ENCODE peak calls at places on chromosome 11, in five cellular contexts. One of them, this sample, is unnamed.

GRCh38 chr11:31958086-31958735 is 132.7 kb upstream of the RCN1 start:
- DNase-seq in T-helper 17 cell: peak
- DNase-seq in A549: peak
- DNase-seq in Daoy: peak
- DNase-seq in stomach: peak
- DNase-seq in this sample: peak

GRCh38 chr11:58631378-58631777 is 8.9 kb downstream of the CNTF start:
- DNase-seq in T-helper 17 cell: no peak
- DNase-seq in stomach: no peak
- DNase-seq in Daoy: no peak
- DNase-seq in A549: no peak
- DNase-seq in this sample: no peak

GRCh38 chr11:2884424-2884815 is 1.2 kb downstream of the CDKN1C start:
- DNase-seq in Daoy: no peak
- DNase-seq in A549: no peak
- DNase-seq in stomach: peak
- DNase-seq in T-helper 17 cell: no peak
- DNase-seq in this sample: no peak

GRCh38 chr11:77204792-77205466 is 76.9 kb downstream of the MYO7A start:
- DNase-seq in stomach: no peak
- DNase-seq in T-helper 17 cell: no peak
- DNase-seq in Daoy: no peak
- DNase-seq in A549: no peak
- DNase-seq in this sample: no peak

GRCh38 chr11:9754041-9754471 is 90.2 kb downstream of the SWAP70 start:
- DNase-seq in A549: no peak
- DNase-seq in T-helper 17 cell: no peak
- DNase-seq in stomach: no peak
- DNase-seq in Daoy: no peak
- DNase-seq in this sample: peak

GRCh38 chr11:62245271-62245753 is 3.3 kb downstream of the SCGB1D2 start:
- DNase-seq in A549: peak
- DNase-seq in Daoy: peak
- DNase-seq in T-helper 17 cell: no peak
- DNase-seq in stomach: peak
- DNase-seq in this sample: peak

GRCh38 chr11:44229003-44229570 is 80.9 kb downstream of the ALX4 start:
- DNase-seq in T-helper 17 cell: no peak
- DNase-seq in stomach: no peak
- DNase-seq in Daoy: no peak
- DNase-seq in A549: no peak
- DNase-seq in this sample: no peak

GRCh38 chr11:12287009-12287373 is 90.4 kb upstream of the PARVA start:
- DNase-seq in A549: peak
- DNase-seq in stomach: peak
- DNase-seq in Daoy: peak
- DNase-seq in T-helper 17 cell: no peak
- DNase-seq in this sample: peak

GRCh38 chr11:11416502-11416901 is 63.5 kb upstream of the CSNK2A3 start:
- DNase-seq in Daoy: peak
- DNase-seq in T-helper 17 cell: no peak
- DNase-seq in A549: no peak
- DNase-seq in stomach: no peak
- DNase-seq in this sample: peak

GRCh38 chr11:132217856-132218255 is 847.4 kb downstream of the NTM start:
- DNase-seq in T-helper 17 cell: no peak
- DNase-seq in A549: no peak
- DNase-seq in Daoy: no peak
- DNase-seq in stomach: no peak
- DNase-seq in this sample: no peak